ENCODE peak calls at places on chromosome 14, in four cellular contexts. U is GM20000; I is HAP-1; A is activated CD4-positive, CD25-positive, alpha-beta regulatory T cell treated with anti-CD3 and anti-CD28 coated beads, Interleukin-2, amount 50 U/mL, for 16 hours. X is an unnamed sample.
A peak's percentile ranks its signal among the peaks of the same experiment; 100 is the strongest.

GRCh38 chr14:100769035-100769939 is 42.6 kb downstream of the DLK1 start:
- DNase-seq in U (no peak), I (no peak), A (no peak), X (no peak)

GRCh38 chr14:38224328-38224727 is 16.6 kb downstream of the SSTR1 start:
- DNase-seq in U (no peak), I (no peak), A (no peak), X (no peak)

GRCh38 chr14:104580961-104581360 is 1.4 kb downstream of the C14orf180 start:
- DNase-seq in U (no peak), I (no peak), A (no peak), X (no peak)

GRCh38 chr14:74572829-74573360 is 39.1 kb downstream of the LTBP2 start:
- DNase-seq in U (no peak), I (peak; percentile 59), A (no peak), X (no peak)

GRCh38 chr14:64417042-64417770 is 29.1 kb downstream of the MTHFD1 start:
- DNase-seq in U (no peak), I (no peak), A (no peak), X (no peak)

GRCh38 chr14:31441273-31442110 is 15.8 kb downstream of the DTD2 start:
- DNase-seq in U (no peak), I (peak; percentile 39), A (no peak), X (no peak)

GRCh38 chr14:50943943-50944646 is at the start of gene PYGL:
- DNase-seq in U (peak; percentile 82), I (peak; percentile 90), A (no peak), X (peak; percentile 57)

GRCh38 chr14:23101213-23101970 is 3.4 kb downstream of the CIROP start:
- DNase-seq in U (no peak), I (no peak), A (no peak), X (no peak)

GRCh38 chr14:56799327-56799645 is 11.0 kb downstream of the OTX2 start:
- DNase-seq in U (no peak), I (no peak), A (no peak), X (no peak)

GRCh38 chr14:59417301-59417700 is 47.9 kb downstream of the GPR135 start:
- DNase-seq in U (no peak), I (no peak), A (no peak), X (no peak)

GRCh38 chr14:90398315-90398811 is 1.5 kb downstream of the CALM1 start:
- DNase-seq in U (peak; percentile 53), I (peak; percentile 55), A (peak; percentile 31), X (no peak)

GRCh38 chr14:74019408-74019714 is 212 bp downstream of the BBOF1 start:
- DNase-seq in U (no peak), I (no peak), A (no peak), X (no peak)

GRCh38 chr14:22846811-22847307 is 10.5 kb downstream of the MMP14 start:
- DNase-seq in U (no peak), I (no peak), A (no peak), X (no peak)

GRCh38 chr14:28515571-28515970 is 251.0 kb upstream of the FOXG1 start:
- DNase-seq in U (no peak), I (no peak), A (no peak), X (no peak)

GRCh38 chr14:36981832-36982528 is 190.4 kb downstream of the SLC25A21 start:
- DNase-seq in U (no peak), I (no peak), A (no peak), X (no peak)

GRCh38 chr14:22159968-22160367 is 429.1 kb downstream of the DAD1 start:
- DNase-seq in U (no peak), I (no peak), A (no peak), X (no peak)